ENCODE peak calls at places on chromosomes 13 and 19, in ten cellular contexts. Y is activated CD4-positive, alpha-beta T cell treated with anti-CD3 and anti-CD28 coated beads for 1 hour; K is thoracic aorta; P is NCI-H1417; F is keratinocyte; I is stimulated activated CD4-positive, alpha-beta T cell treated with anti-CD3 and anti-CD28 coated beads, TNF-alpha, amount 100 ng/mL, for 1 hour; G is A172; H is H1; X is globus pallidus; Q is sciatic nerve. A is an unnamed sample.

GRCh38 chr13:36395280-36395679 is 37.0 kb upstream of the CCNA1 start:
- DNase-seq in X (peak; percentile 71), K (no peak), G (peak; percentile 27), H (no peak), Y (no peak), F (no peak), Q (no peak), I (no peak), P (no peak), A (no peak)

GRCh38 chr13:49527123-49527522 is 31.4 kb downstream of the PHF11 start:
- DNase-seq in H (no peak), I (no peak), Y (no peak), K (no peak), G (no peak), F (no peak), P (no peak), Q (no peak), X (peak; percentile 58), A (no peak)

GRCh38 chr13:25725104-25725503 is 326.7 kb downstream of the SHISA2 start:
- DNase-seq in F (no peak), I (no peak), Y (no peak), P (no peak), K (no peak), G (no peak), Q (no peak), X (no peak), H (no peak), A (no peak)

GRCh38 chr19:43751466-43752220 is 3.1 kb downstream of the SMG9 start:
- DNase-seq in I (no peak), P (no peak), X (no peak), K (no peak), Y (no peak), H (no peak), G (no peak), Q (no peak), F (no peak), A (no peak)

GRCh38 chr19:45824041-45824471 is 8.9 kb upstream of the RSPH6A start:
- DNase-seq in H (no peak), I (no peak), F (peak; percentile 71), K (no peak), Y (no peak), X (no peak), P (peak; percentile 57), Q (no peak), G (no peak), A (no peak)

GRCh38 chr19:10892256-10892655 is 20.9 kb downstream of the CARM1 start:
- DNase-seq in I (no peak), P (peak; percentile 4), G (no peak), K (no peak), X (no peak), Y (no peak), H (no peak), F (no peak), Q (no peak), A (no peak)

GRCh38 chr13:30340367-30341184 is 33.2 kb upstream of the KATNAL1 start:
- DNase-seq in I (no peak), X (no peak), H (no peak), Y (no peak), G (peak; percentile 55), F (no peak), P (no peak), K (peak; percentile 38), Q (no peak), A (no peak)

GRCh38 chr19:48739835-48740704 is at the start of gene RASIP1:
- DNase-seq in Q (no peak), K (no peak), Y (no peak), F (no peak), X (no peak), G (no peak), I (no peak), H (no peak), P (no peak), A (no peak)

GRCh38 chr13:60165391-60166099 is 1.8 kb upstream of the DIAPH3 start:
- DNase-seq in Y (no peak), Q (no peak), G (no peak), X (no peak), F (no peak), H (no peak), P (no peak), I (no peak), K (no peak), A (no peak)

GRCh38 chr13:53238241-53238640 is 209.6 kb downstream of the OLFM4 start:
- DNase-seq in X (no peak), G (no peak), Q (no peak), P (peak; percentile 27), H (no peak), I (no peak), K (no peak), Y (no peak), F (no peak), A (no peak)

GRCh38 chr19:40154121-40154680 is 37.0 kb upstream of the MAP3K10 start:
- DNase-seq in K (no peak), G (no peak), I (no peak), Y (no peak), X (no peak), P (no peak), F (no peak), H (no peak), Q (peak; percentile 15), A (peak; percentile 57)

GRCh38 chr19:18123819-18124218 is 26.2 kb downstream of the MAST3 start:
- DNase-seq in P (no peak), H (no peak), X (no peak), Y (no peak), F (no peak), I (no peak), K (no peak), G (no peak), Q (no peak), A (no peak)

GRCh38 chr19:31943305-31943704 is 402.1 kb upstream of the ZNF507 start:
- DNase-seq in P (no peak), K (no peak), I (no peak), G (no peak), Y (no peak), H (no peak), F (no peak), Q (no peak), X (no peak), A (no peak)

GRCh38 chr13:112894673-112895481 is 74.1 kb upstream of the MCF2L start:
- DNase-seq in G (no peak), F (no peak), Q (no peak), I (no peak), K (no peak), P (no peak), H (no peak), X (no peak), Y (no peak), A (no peak)

GRCh38 chr19:45998834-45999233 is 3.6 kb downstream of the CCDC61 start:
- DNase-seq in G (no peak), P (no peak), X (no peak), Y (no peak), F (no peak), Q (no peak), H (no peak), K (no peak), I (no peak), A (no peak)

GRCh38 chr19:30112171-30112570 is 170.1 kb downstream of the URI1 start:
- DNase-seq in Y (no peak), I (no peak), Q (no peak), G (no peak), X (no peak), K (no peak), F (no peak), P (no peak), H (no peak), A (no peak)

GRCh38 chr19:35592226-35592625 is 6.3 kb downstream of the PMIS2 start:
- DNase-seq in K (no peak), I (no peak), F (no peak), G (no peak), Q (no peak), Y (no peak), X (peak; percentile 5), P (no peak), H (peak; percentile 15), A (no peak)

GRCh38 chr13:55572862-55573261 is 1567.9 kb upstream of the PRR20A start:
- DNase-seq in X (no peak), H (no peak), G (no peak), K (no peak), Q (no peak), I (no peak), Y (no peak), F (no peak), P (no peak), A (no peak)

GRCh38 chr19:41421973-41422372 is 5.2 kb downstream of the B3GNT8 start:
- DNase-seq in I (no peak), Q (no peak), F (no peak), H (no peak), G (no peak), P (no peak), X (no peak), Y (no peak), K (no peak), A (no peak)

A was measured in suprapubic skin.